ENCODE peak calls at places on chromosomes 3 and 15, in eight cellular contexts. One of them, this sample, is unnamed. For H3K36me3, the result is how much of the 10 kb centered on the place peaks cover.

GRCh38 chr15:67024322-67024997 is 40.9 kb upstream of the SMAD3 start:
- DNase-seq in heart left ventricle: no peak
- DNase-seq in adrenal gland: peak
- DNase-seq in aorta: no peak
- DNase-seq in fibroblast of lung: peak
- DNase-seq in right atrium auricular region: peak
- DNase-seq in stomach: peak
- DNase-seq in GM23338: no peak
- DNase-seq in this sample: no peak

GRCh38 chr3:10371167-10371566 is 50.3 kb upstream of the SEC13 start:
- DNase-seq in heart left ventricle: no peak
- DNase-seq in adrenal gland: no peak
- DNase-seq in aorta: no peak
- DNase-seq in fibroblast of lung: peak
- DNase-seq in right atrium auricular region: no peak
- DNase-seq in stomach: no peak
- DNase-seq in GM23338: no peak
- DNase-seq in this sample: no peak

GRCh38 chr15:56739964-56740640 is 6.8 kb upstream of the ZNF280D start:
- DNase-seq in heart left ventricle: no peak
- DNase-seq in adrenal gland: no peak
- DNase-seq in aorta: no peak
- DNase-seq in fibroblast of lung: no peak
- DNase-seq in right atrium auricular region: no peak
- DNase-seq in stomach: no peak
- DNase-seq in GM23338: peak
- DNase-seq in this sample: no peak

GRCh38 chr3:160911399-160911798 is 155.4 kb downstream of the PPM1L start:
- DNase-seq in heart left ventricle: no peak
- DNase-seq in adrenal gland: no peak
- DNase-seq in aorta: no peak
- DNase-seq in fibroblast of lung: peak
- DNase-seq in right atrium auricular region: no peak
- DNase-seq in stomach: no peak
- DNase-seq in GM23338: peak
- DNase-seq in this sample: no peak

GRCh38 chr3:6989608-6990291 is 128.8 kb downstream of the GRM7 start:
- DNase-seq in heart left ventricle: no peak
- DNase-seq in adrenal gland: no peak
- DNase-seq in aorta: no peak
- DNase-seq in fibroblast of lung: peak
- DNase-seq in right atrium auricular region: no peak
- DNase-seq in stomach: no peak
- DNase-seq in GM23338: peak
- DNase-seq in this sample: no peak

GRCh38 chr15:39194431-39194830 is 386.4 kb upstream of the THBS1 start:
- DNase-seq in heart left ventricle: no peak
- DNase-seq in adrenal gland: no peak
- DNase-seq in aorta: no peak
- DNase-seq in fibroblast of lung: peak
- DNase-seq in right atrium auricular region: no peak
- DNase-seq in stomach: no peak
- DNase-seq in GM23338: no peak
- DNase-seq in this sample: no peak

GRCh38 chr3:24678441-24678865 is 183.8 kb upstream of the THRB start:
- DNase-seq in heart left ventricle: no peak
- DNase-seq in adrenal gland: no peak
- DNase-seq in aorta: no peak
- DNase-seq in fibroblast of lung: peak
- DNase-seq in right atrium auricular region: no peak
- DNase-seq in stomach: no peak
- DNase-seq in GM23338: no peak
- DNase-seq in this sample: peak

GRCh38 chr15:60326824-60327654 is 70.7 kb downstream of the ANXA2 start:
- DNase-seq in heart left ventricle: no peak
- DNase-seq in adrenal gland: no peak
- DNase-seq in aorta: no peak
- DNase-seq in fibroblast of lung: no peak
- DNase-seq in right atrium auricular region: no peak
- DNase-seq in stomach: no peak
- DNase-seq in GM23338: peak
- DNase-seq in this sample: no peak

GRCh38 chr3:111999924-112000835 is 1.5 kb downstream of the TAGLN3 start:
- DNase-seq in heart left ventricle: no peak
- DNase-seq in adrenal gland: no peak
- DNase-seq in aorta: no peak
- DNase-seq in fibroblast of lung: peak
- DNase-seq in right atrium auricular region: no peak
- DNase-seq in stomach: no peak
- DNase-seq in GM23338: peak
- DNase-seq in this sample: no peak

GRCh38 chr3:188176884-188177283 is 22.9 kb downstream of the LPP start:
- DNase-seq in heart left ventricle: no peak
- DNase-seq in adrenal gland: no peak
- DNase-seq in aorta: no peak
- DNase-seq in fibroblast of lung: no peak
- DNase-seq in right atrium auricular region: no peak
- DNase-seq in stomach: no peak
- DNase-seq in GM23338: no peak
- DNase-seq in this sample: no peak

GRCh38 chr3:188178293-188178950 is 24.5 kb downstream of the LPP start:
- DNase-seq in heart left ventricle: no peak
- DNase-seq in adrenal gland: no peak
- DNase-seq in aorta: no peak
- DNase-seq in fibroblast of lung: no peak
- DNase-seq in right atrium auricular region: no peak
- DNase-seq in stomach: no peak
- DNase-seq in GM23338: no peak
- DNase-seq in this sample: no peak

GRCh38 chr3:188177721-188178120 is 23.8 kb downstream of the LPP start:
- DNase-seq in heart left ventricle: no peak
- DNase-seq in adrenal gland: no peak
- DNase-seq in aorta: no peak
- DNase-seq in fibroblast of lung: no peak
- DNase-seq in right atrium auricular region: no peak
- DNase-seq in stomach: no peak
- DNase-seq in GM23338: no peak
- DNase-seq in this sample: no peak

GRCh38 chr3:188180114-188180513 is 26.2 kb downstream of the LPP start:
- DNase-seq in heart left ventricle: no peak
- DNase-seq in adrenal gland: no peak
- DNase-seq in aorta: no peak
- DNase-seq in fibroblast of lung: no peak
- DNase-seq in right atrium auricular region: no peak
- DNase-seq in stomach: no peak
- DNase-seq in GM23338: no peak
- DNase-seq in this sample: no peak

GRCh38 chr3:188179006-188179966 is 25.3 kb downstream of the LPP start:
- DNase-seq in heart left ventricle: no peak
- DNase-seq in adrenal gland: no peak
- DNase-seq in aorta: peak
- DNase-seq in fibroblast of lung: peak
- DNase-seq in right atrium auricular region: no peak
- DNase-seq in stomach: no peak
- DNase-seq in GM23338: peak
- DNase-seq in this sample: no peak
- H3K27ac ChIP-seq in heart left ventricle: peak
- H3K27ac ChIP-seq in adrenal gland: no peak
- H3K27ac ChIP-seq in aorta: peak
- H3K27ac ChIP-seq in fibroblast of lung: peak
- H3K27ac ChIP-seq in right atrium auricular region: peak
- H3K27ac ChIP-seq in stomach: peak
- H3K27ac ChIP-seq in GM23338: no peak
- H3K27ac ChIP-seq in this sample: no peak

DNA sequence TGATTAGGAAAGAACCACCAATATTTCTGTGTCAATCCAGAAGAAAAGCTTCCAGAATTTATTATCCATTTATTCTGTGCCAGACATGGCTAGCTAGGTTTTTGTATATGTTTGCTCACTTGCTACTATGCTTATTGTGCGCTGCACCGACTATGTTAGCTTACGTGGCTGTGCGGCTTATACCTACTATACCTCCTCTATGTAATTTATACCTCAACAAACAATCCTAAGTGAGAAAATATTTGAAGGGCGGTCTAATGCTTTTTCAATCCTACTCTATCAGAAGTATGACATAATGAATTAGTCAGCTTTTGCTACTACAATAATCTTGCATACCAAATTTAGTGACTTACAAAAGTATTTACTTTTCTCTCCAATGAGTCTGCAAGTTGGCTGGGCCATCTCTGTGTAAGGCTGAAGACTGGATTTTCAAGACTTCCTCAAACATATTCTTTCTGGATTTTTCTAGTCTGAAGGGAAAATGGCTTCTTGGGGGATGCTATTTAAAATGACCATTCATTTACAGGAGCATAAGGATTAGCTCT is 391.2 kb upstream of the NECTIN3 start:
- DNase-seq in heart left ventricle: no peak
- DNase-seq in adrenal gland: no peak
- DNase-seq in aorta: no peak
- DNase-seq in fibroblast of lung: peak
- DNase-seq in right atrium auricular region: no peak
- DNase-seq in stomach: no peak
- DNase-seq in GM23338: no peak
- DNase-seq in this sample: no peak
- H3K36me3 ChIP-seq in heart left ventricle: under half
- H3K36me3 ChIP-seq in adrenal gland: under half
- H3K36me3 ChIP-seq in aorta: under half
- H3K36me3 ChIP-seq in fibroblast of lung: under half
- H3K36me3 ChIP-seq in right atrium auricular region: under half
- H3K36me3 ChIP-seq in stomach: under half
- H3K36me3 ChIP-seq in GM23338: under half
- H3K36me3 ChIP-seq in this sample: under half

DNA sequence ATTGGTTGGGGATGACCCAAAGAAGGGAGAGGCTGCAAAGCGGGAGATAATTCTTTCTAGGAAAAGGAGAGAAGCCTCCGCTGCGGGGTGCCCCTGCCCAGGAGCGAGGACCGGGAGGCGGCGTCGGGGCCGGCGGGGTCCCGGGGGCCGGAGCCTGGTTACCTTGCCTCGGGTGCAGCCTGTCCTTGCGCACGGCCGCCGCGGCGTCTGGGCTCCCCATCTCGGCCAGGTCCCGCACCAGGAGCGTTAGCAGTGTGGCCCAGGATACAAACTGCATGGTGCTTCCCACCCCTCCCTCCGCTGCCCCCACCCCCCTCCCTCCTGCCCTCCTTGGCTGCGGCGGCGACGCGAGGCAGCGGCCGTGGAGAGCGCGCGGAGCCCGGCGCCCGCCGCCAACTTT is 419 bp downstream of the ADAMTS9 start:
- DNase-seq in heart left ventricle: no peak
- DNase-seq in adrenal gland: no peak
- DNase-seq in aorta: no peak
- DNase-seq in fibroblast of lung: peak
- DNase-seq in right atrium auricular region: no peak
- DNase-seq in stomach: no peak
- DNase-seq in GM23338: no peak
- DNase-seq in this sample: no peak
- H3K27ac ChIP-seq in heart left ventricle: peak
- H3K27ac ChIP-seq in adrenal gland: peak
- H3K27ac ChIP-seq in aorta: peak
- H3K27ac ChIP-seq in fibroblast of lung: no peak
- H3K27ac ChIP-seq in right atrium auricular region: peak
- H3K27ac ChIP-seq in stomach: peak
- H3K27ac ChIP-seq in GM23338: no peak
- H3K27ac ChIP-seq in this sample: no peak

GRCh38 chr15:74626752-74627692 is 11.4 kb downstream of the CLK3 start:
- DNase-seq in heart left ventricle: no peak
- DNase-seq in adrenal gland: no peak
- DNase-seq in aorta: no peak
- DNase-seq in fibroblast of lung: no peak
- DNase-seq in right atrium auricular region: no peak
- DNase-seq in stomach: no peak
- DNase-seq in GM23338: no peak
- DNase-seq in this sample: peak
- H3K36me3 ChIP-seq in heart left ventricle: half or more
- H3K36me3 ChIP-seq in adrenal gland: under half
- H3K36me3 ChIP-seq in aorta: under half
- H3K36me3 ChIP-seq in fibroblast of lung: half or more
- H3K36me3 ChIP-seq in right atrium auricular region: half or more
- H3K36me3 ChIP-seq in stomach: half or more
- H3K36me3 ChIP-seq in GM23338: under half
- H3K36me3 ChIP-seq in this sample: half or more

GRCh38 chr3:40994611-40995010 is 204.7 kb upstream of the CTNNB1 start:
- DNase-seq in heart left ventricle: no peak
- DNase-seq in adrenal gland: no peak
- DNase-seq in aorta: no peak
- DNase-seq in fibroblast of lung: no peak
- DNase-seq in right atrium auricular region: no peak
- DNase-seq in stomach: no peak
- DNase-seq in GM23338: no peak
- DNase-seq in this sample: no peak

GRCh38 chr3:40989141-40990061 is 209.9 kb upstream of the CTNNB1 start:
- DNase-seq in heart left ventricle: no peak
- DNase-seq in adrenal gland: no peak
- DNase-seq in aorta: no peak
- DNase-seq in fibroblast of lung: no peak
- DNase-seq in right atrium auricular region: no peak
- DNase-seq in stomach: no peak
- DNase-seq in GM23338: no peak
- DNase-seq in this sample: no peak

GRCh38 chr3:40990062-40990456 is 209.2 kb upstream of the CTNNB1 start:
- DNase-seq in heart left ventricle: no peak
- DNase-seq in adrenal gland: no peak
- DNase-seq in aorta: no peak
- DNase-seq in fibroblast of lung: no peak
- DNase-seq in right atrium auricular region: no peak
- DNase-seq in stomach: no peak
- DNase-seq in GM23338: no peak
- DNase-seq in this sample: no peak

GRCh38 chr3:40995271-40995670 is 204.0 kb upstream of the CTNNB1 start:
- DNase-seq in heart left ventricle: no peak
- DNase-seq in adrenal gland: no peak
- DNase-seq in aorta: no peak
- DNase-seq in fibroblast of lung: no peak
- DNase-seq in right atrium auricular region: no peak
- DNase-seq in stomach: no peak
- DNase-seq in GM23338: no peak
- DNase-seq in this sample: no peak

GRCh38 chr3:40992023-40992422 is 207.3 kb upstream of the CTNNB1 start:
- DNase-seq in heart left ventricle: no peak
- DNase-seq in adrenal gland: no peak
- DNase-seq in aorta: no peak
- DNase-seq in fibroblast of lung: no peak
- DNase-seq in right atrium auricular region: no peak
- DNase-seq in stomach: no peak
- DNase-seq in GM23338: no peak
- DNase-seq in this sample: no peak
- H3K27ac ChIP-seq in heart left ventricle: no peak
- H3K27ac ChIP-seq in adrenal gland: no peak
- H3K27ac ChIP-seq in aorta: no peak
- H3K27ac ChIP-seq in fibroblast of lung: no peak
- H3K27ac ChIP-seq in right atrium auricular region: no peak
- H3K27ac ChIP-seq in stomach: no peak
- H3K27ac ChIP-seq in GM23338: no peak
- H3K27ac ChIP-seq in this sample: no peak

DNA sequence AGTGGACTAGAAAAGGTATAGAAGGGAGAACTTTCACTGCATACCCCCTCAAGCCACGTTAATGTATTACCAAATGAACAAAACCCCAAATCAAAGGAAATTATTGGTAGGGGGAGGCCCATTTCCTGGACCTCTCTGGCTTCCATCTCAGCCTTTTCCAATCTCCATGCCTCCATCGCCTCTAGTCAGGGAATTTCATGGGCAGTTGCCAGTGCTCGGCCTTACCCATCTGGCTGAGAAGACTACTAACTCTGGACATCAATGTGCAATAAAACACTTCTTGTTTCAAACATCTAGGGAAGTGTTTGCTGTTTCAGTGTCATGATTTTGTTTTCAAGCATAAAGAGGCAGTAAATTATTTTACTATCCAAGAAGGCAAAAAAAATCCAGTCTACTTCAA is 14.8 kb downstream of the LDHAL6B start:
- DNase-seq in heart left ventricle: no peak
- DNase-seq in adrenal gland: no peak
- DNase-seq in aorta: no peak
- DNase-seq in fibroblast of lung: no peak
- DNase-seq in right atrium auricular region: no peak
- DNase-seq in stomach: no peak
- DNase-seq in GM23338: no peak
- DNase-seq in this sample: no peak
- H3K36me3 ChIP-seq in heart left ventricle: under half
- H3K36me3 ChIP-seq in adrenal gland: under half
- H3K36me3 ChIP-seq in aorta: under half
- H3K36me3 ChIP-seq in fibroblast of lung: under half
- H3K36me3 ChIP-seq in right atrium auricular region: under half
- H3K36me3 ChIP-seq in stomach: half or more
- H3K36me3 ChIP-seq in GM23338: under half
- H3K36me3 ChIP-seq in this sample: half or more

This sample was measured in RWPE2.